ENCODE peak calls at places on chromosome X, in five cellular contexts. Z is stomach, Q is lung, Y is uterus, F is IMR-90. R is an unnamed sample. For H3K36me3 and H3K4me1, the result is how much of the 10 kb centered on the place peaks cover.

GRCh38 chrX:110228453-110228852 is 89.4 kb downstream of the AMMECR1 start:
- DNase-seq in F (no peak), Q (no peak), Y (peak), Z (no peak), R (no peak)

GRCh38 chrX:119240356-119240755 is 4.3 kb downstream of the PGRMC1 start:
- DNase-seq in F (peak), Z (no peak), Q (no peak), Y (no peak), R (no peak)

GRCh38 chrX:40524423-40524822 is 56.3 kb upstream of the ATP6AP2 start:
- DNase-seq in Z (no peak), Q (no peak), F (no peak), Y (no peak), R (no peak)

GRCh38 chrX:24876782-24877315 is 138.9 kb downstream of the ARX start:
- DNase-seq in F (no peak), Q (no peak), Y (no peak), Z (no peak), R (peak)

GRCh38 chrX:149497626-149498025 is 7.5 kb downstream of the IDS start:
- DNase-seq in Q (no peak), F (peak), Y (no peak), Z (no peak), R (no peak)

GRCh38 chrX:118347131-118347530 is 1.2 kb downstream of the WDR44 start:
- DNase-seq in Z (no peak), Q (no peak), Y (no peak), F (peak), R (peak)

GRCh38 chrX:124085063-124085462 is 123.6 kb downstream of the STAG2 start:
- DNase-seq in F (no peak), Y (no peak), Z (no peak), Q (no peak), R (no peak)

GRCh38 chrX:119067023-119067739 is 5.6 kb upstream of the CT47C1 start:
- DNase-seq in Y (peak), F (peak), Q (peak), Z (peak), R (peak)

GRCh38 chrX:120514236-120514635 is 45.1 kb upstream of the LAMP2 start:
- DNase-seq in F (peak), Y (no peak), Z (no peak), Q (no peak), R (peak)

GRCh38 chrX:39895228-39896110 is 202.3 kb downstream of the BCOR start:
- DNase-seq in Q (no peak), F (no peak), Z (peak), Y (no peak), R (no peak)

GRCh38 chrX:1462596-1463251 is 10.0 kb upstream of the ASMTL start:
- DNase-seq in F (peak), Y (no peak), Z (peak), Q (peak), R (no peak)

GRCh38 chrX:111151764-111152163 is 55.8 kb downstream of the PAK3 start:
- DNase-seq in F (no peak), Q (no peak), Y (no peak), Z (no peak), R (no peak)

GRCh38 chrX:15269618-15270521 is at the start of gene ASB9:
- DNase-seq in F (peak), Q (peak), Y (peak), Z (peak), R (no peak)

GRCh38 chrX:11193035-11193469 is 81.9 kb downstream of the HCCS start:
- DNase-seq in Q (no peak), Z (no peak), Y (no peak), F (peak), R (no peak)

GRCh38 chrX:7083021-7083420 is 64.5 kb upstream of the STS start:
- DNase-seq in F (no peak), Z (no peak), Q (no peak), Y (no peak), R (no peak)

GRCh38 chrX:130120746-130121504 is 10.6 kb upstream of the ELF4 start:
- DNase-seq in Q (peak), Z (peak), Y (peak), F (peak), R (peak)

GRCh38 chrX:111914398-111915092 is 38.6 kb downstream of the TRPC5OS start:
- DNase-seq in F (peak), Q (no peak), Z (no peak), Y (no peak), R (no peak)

GRCh38 chrX:129833153-129834004 is 10.3 kb downstream of the ZDHHC9 start:
- DNase-seq in Z (no peak), F (peak), Y (no peak), Q (no peak), R (no peak)

GRCh38 chrX:85391879-85392238 is 12.4 kb upstream of the POF1B start:
- DNase-seq in Q (no peak), F (no peak), Y (no peak), Z (no peak), R (no peak)

GRCh38 chrX:68714856-68715255 is 67.4 kb downstream of the STARD8 start:
- DNase-seq in F (no peak), Q (no peak), Z (no peak), Y (no peak), R (no peak)

GRCh38 chrX:5823861-5824260 is 404.8 kb downstream of the NLGN4X start:
- DNase-seq in Z (no peak), Y (no peak), F (no peak), Q (no peak), R (no peak)
- H3K36me3 ChIP-seq in Z (under half), Y (under half), F (under half), Q (under half), R (under half)

GRCh38 chrX:153635788-153636668 is 11.0 kb upstream of the DUSP9 start:
- DNase-seq in Q (no peak), F (no peak), Y (peak), Z (no peak), R (peak)

GRCh38 chrX:153638041-153638371 is 9.0 kb upstream of the DUSP9 start:
- DNase-seq in F (no peak), Q (no peak), Y (no peak), Z (no peak), R (no peak)

GRCh38 chrX:153637121-153638040 is 9.6 kb upstream of the DUSP9 start:
- DNase-seq in Z (no peak), Q (no peak), F (no peak), Y (peak), R (no peak)

GRCh38 chrX:153635388-153635787 is 11.6 kb upstream of the DUSP9 start:
- DNase-seq in Z (no peak), F (no peak), Q (no peak), Y (peak), R (no peak)

GRCh38 chrX:153636716-153637115 is 10.3 kb upstream of the DUSP9 start:
- DNase-seq in F (no peak), Q (no peak), Y (peak), Z (no peak), R (no peak)
- H3K4me1 ChIP-seq in F (under half), Q (under half), Y (under half), Z (under half), R (under half)

DNA sequence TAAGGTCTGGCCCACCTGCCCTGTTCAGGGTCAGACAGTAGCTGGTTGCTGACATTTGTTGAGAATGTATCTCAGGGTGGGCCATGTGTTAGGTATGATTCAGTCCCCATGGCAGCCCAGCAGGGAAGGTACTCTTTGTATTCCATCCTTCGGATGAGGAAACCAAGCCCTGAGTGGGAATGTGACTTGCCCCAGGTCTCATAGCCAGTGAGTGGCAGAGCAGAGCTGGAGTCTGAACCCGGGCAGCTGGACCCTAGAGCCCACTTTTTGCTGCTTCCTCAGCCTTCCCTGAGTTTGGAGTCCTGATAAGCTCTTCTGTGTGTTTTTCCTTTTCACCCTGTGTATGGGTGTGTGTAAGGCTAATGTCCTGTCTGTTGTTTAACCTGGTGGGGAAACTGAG is 21.6 kb upstream of the UBA1 start:
- DNase-seq in Q (no peak), Z (peak), Y (no peak), F (no peak), R (no peak)
- H3K36me3 ChIP-seq in Q (under half), Z (half or more), Y (under half), F (under half), R (half or more)

DNA sequence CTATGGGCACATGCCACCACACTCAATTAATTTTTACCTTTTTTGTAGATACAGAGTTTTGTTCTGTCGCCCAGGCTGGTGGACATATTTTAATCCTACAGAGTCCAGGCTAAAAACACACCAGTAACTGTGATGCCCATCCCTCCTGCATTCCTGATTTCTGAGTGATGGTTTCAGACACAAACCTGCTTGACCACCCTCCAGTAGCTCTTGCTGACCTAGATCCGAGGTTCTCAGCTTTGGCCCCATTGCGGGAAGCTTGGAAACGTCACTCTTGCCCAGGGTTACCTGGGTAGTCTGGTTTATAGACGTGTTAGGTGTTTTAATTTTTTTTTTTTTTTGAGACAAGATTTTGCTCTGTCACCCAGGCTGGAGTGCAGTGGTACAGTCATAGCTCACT is 7.5 kb downstream of the CD99 start:
- DNase-seq in Z (no peak), Q (no peak), F (no peak), Y (no peak), R (no peak)
- H3K4me1 ChIP-seq in Z (half or more), Q (half or more), F (under half), Y (under half), R (under half)

R was measured in HAP-1.